ENCODE peak calls at places on chromosomes 7 and 10, in eight cellular contexts. One of them, this sample, is unnamed.

GRCh38 chr7:150784954-150785353 is 15.2 kb downstream of the TMEM176B start:
- DNase-seq in NCI-H1694 treated with DMSO at 0.1 percent for 48 hours: no peak
- DNase-seq in H7: no peak
- DNase-seq in stimulated activated naive CD4-positive, alpha-beta T cell: no peak
- DNase-seq in T-cell: no peak
- DNase-seq in CD8-positive, alpha-beta memory T cell: no peak
- DNase-seq in amniotic stem cell: no peak
- DNase-seq in anterior cingulate cortex: no peak
- DNase-seq in this sample: no peak

GRCh38 chr7:28419717-28420116 is 7.4 kb downstream of the CREB5 start:
- DNase-seq in NCI-H1694 treated with DMSO at 0.1 percent for 48 hours: no peak
- DNase-seq in H7: no peak
- DNase-seq in stimulated activated naive CD4-positive, alpha-beta T cell: no peak
- DNase-seq in T-cell: no peak
- DNase-seq in CD8-positive, alpha-beta memory T cell: no peak
- DNase-seq in amniotic stem cell: peak; percentile 12
- DNase-seq in anterior cingulate cortex: no peak
- DNase-seq in this sample: no peak

GRCh38 chr10:114719311-114719710 is 61.2 kb upstream of the ABLIM1 start:
- DNase-seq in NCI-H1694 treated with DMSO at 0.1 percent for 48 hours: no peak
- DNase-seq in H7: no peak
- DNase-seq in stimulated activated naive CD4-positive, alpha-beta T cell: no peak
- DNase-seq in T-cell: no peak
- DNase-seq in CD8-positive, alpha-beta memory T cell: no peak
- DNase-seq in amniotic stem cell: no peak
- DNase-seq in anterior cingulate cortex: no peak
- DNase-seq in this sample: no peak

GRCh38 chr10:28995497-28995896 is 293.4 kb upstream of the LYZL1 start:
- DNase-seq in NCI-H1694 treated with DMSO at 0.1 percent for 48 hours: no peak
- DNase-seq in H7: no peak
- DNase-seq in stimulated activated naive CD4-positive, alpha-beta T cell: no peak
- DNase-seq in T-cell: no peak
- DNase-seq in CD8-positive, alpha-beta memory T cell: no peak
- DNase-seq in amniotic stem cell: no peak
- DNase-seq in anterior cingulate cortex: no peak
- DNase-seq in this sample: no peak

GRCh38 chr10:48472670-48473069 is 132.2 kb downstream of the ARHGAP22 start:
- DNase-seq in NCI-H1694 treated with DMSO at 0.1 percent for 48 hours: no peak
- DNase-seq in H7: no peak
- DNase-seq in stimulated activated naive CD4-positive, alpha-beta T cell: no peak
- DNase-seq in T-cell: no peak
- DNase-seq in CD8-positive, alpha-beta memory T cell: no peak
- DNase-seq in amniotic stem cell: no peak
- DNase-seq in anterior cingulate cortex: no peak
- DNase-seq in this sample: no peak

GRCh38 chr7:144048648-144049047 is at the start of gene OR2A5:
- DNase-seq in NCI-H1694 treated with DMSO at 0.1 percent for 48 hours: no peak
- DNase-seq in H7: no peak
- DNase-seq in stimulated activated naive CD4-positive, alpha-beta T cell: no peak
- DNase-seq in T-cell: no peak
- DNase-seq in CD8-positive, alpha-beta memory T cell: no peak
- DNase-seq in amniotic stem cell: no peak
- DNase-seq in anterior cingulate cortex: no peak
- DNase-seq in this sample: no peak

GRCh38 chr10:82668266-82668665 is 793.3 kb downstream of the NRG3 start:
- DNase-seq in NCI-H1694 treated with DMSO at 0.1 percent for 48 hours: no peak
- DNase-seq in H7: no peak
- DNase-seq in stimulated activated naive CD4-positive, alpha-beta T cell: no peak
- DNase-seq in T-cell: no peak
- DNase-seq in CD8-positive, alpha-beta memory T cell: no peak
- DNase-seq in amniotic stem cell: no peak
- DNase-seq in anterior cingulate cortex: no peak
- DNase-seq in this sample: no peak

GRCh38 chr10:99008106-99008505 is 227.5 kb downstream of the HPSE2 start:
- DNase-seq in NCI-H1694 treated with DMSO at 0.1 percent for 48 hours: no peak
- DNase-seq in H7: no peak
- DNase-seq in stimulated activated naive CD4-positive, alpha-beta T cell: no peak
- DNase-seq in T-cell: no peak
- DNase-seq in CD8-positive, alpha-beta memory T cell: no peak
- DNase-seq in amniotic stem cell: no peak
- DNase-seq in anterior cingulate cortex: no peak
- DNase-seq in this sample: no peak

GRCh38 chr10:125820705-125821104 is 2.4 kb downstream of the UROS start:
- DNase-seq in NCI-H1694 treated with DMSO at 0.1 percent for 48 hours: no peak
- DNase-seq in H7: no peak
- DNase-seq in stimulated activated naive CD4-positive, alpha-beta T cell: no peak
- DNase-seq in T-cell: no peak
- DNase-seq in CD8-positive, alpha-beta memory T cell: no peak
- DNase-seq in amniotic stem cell: no peak
- DNase-seq in anterior cingulate cortex: no peak
- DNase-seq in this sample: no peak

GRCh38 chr7:124152859-124153692 is 120.2 kb upstream of the TMEM229A start:
- DNase-seq in NCI-H1694 treated with DMSO at 0.1 percent for 48 hours: peak; percentile 2
- DNase-seq in H7: peak; percentile 15
- DNase-seq in stimulated activated naive CD4-positive, alpha-beta T cell: no peak
- DNase-seq in T-cell: no peak
- DNase-seq in CD8-positive, alpha-beta memory T cell: no peak
- DNase-seq in amniotic stem cell: no peak
- DNase-seq in anterior cingulate cortex: no peak
- DNase-seq in this sample: no peak

GRCh38 chr10:59177031-59177861 is 803 bp downstream of the PHYHIPL start:
- DNase-seq in NCI-H1694 treated with DMSO at 0.1 percent for 48 hours: peak; percentile 33
- DNase-seq in H7: peak; percentile 69
- DNase-seq in stimulated activated naive CD4-positive, alpha-beta T cell: no peak
- DNase-seq in T-cell: no peak
- DNase-seq in CD8-positive, alpha-beta memory T cell: no peak
- DNase-seq in amniotic stem cell: peak; percentile 74
- DNase-seq in anterior cingulate cortex: peak; percentile 25
- DNase-seq in this sample: peak; percentile 2

GRCh38 chr7:80277434-80278427 is 143.1 kb downstream of the GNAI1 start:
- DNase-seq in NCI-H1694 treated with DMSO at 0.1 percent for 48 hours: no peak
- DNase-seq in H7: no peak
- DNase-seq in stimulated activated naive CD4-positive, alpha-beta T cell: no peak
- DNase-seq in T-cell: no peak
- DNase-seq in CD8-positive, alpha-beta memory T cell: no peak
- DNase-seq in amniotic stem cell: no peak
- DNase-seq in anterior cingulate cortex: no peak
- DNase-seq in this sample: no peak

GRCh38 chr10:124162774-124163354 is 69.5 kb upstream of the CHST15 start:
- DNase-seq in NCI-H1694 treated with DMSO at 0.1 percent for 48 hours: no peak
- DNase-seq in H7: no peak
- DNase-seq in stimulated activated naive CD4-positive, alpha-beta T cell: no peak
- DNase-seq in T-cell: no peak
- DNase-seq in CD8-positive, alpha-beta memory T cell: no peak
- DNase-seq in amniotic stem cell: no peak
- DNase-seq in anterior cingulate cortex: no peak
- DNase-seq in this sample: no peak

GRCh38 chr7:25356534-25357151 is 128.4 kb upstream of the NPVF start:
- DNase-seq in NCI-H1694 treated with DMSO at 0.1 percent for 48 hours: no peak
- DNase-seq in H7: no peak
- DNase-seq in stimulated activated naive CD4-positive, alpha-beta T cell: no peak
- DNase-seq in T-cell: no peak
- DNase-seq in CD8-positive, alpha-beta memory T cell: no peak
- DNase-seq in amniotic stem cell: no peak
- DNase-seq in anterior cingulate cortex: no peak
- DNase-seq in this sample: no peak

GRCh38 chr7:40569326-40569725 is 434.5 kb downstream of the SUGCT start:
- DNase-seq in NCI-H1694 treated with DMSO at 0.1 percent for 48 hours: no peak
- DNase-seq in H7: peak; percentile 8
- DNase-seq in stimulated activated naive CD4-positive, alpha-beta T cell: no peak
- DNase-seq in T-cell: no peak
- DNase-seq in CD8-positive, alpha-beta memory T cell: no peak
- DNase-seq in amniotic stem cell: no peak
- DNase-seq in anterior cingulate cortex: no peak
- DNase-seq in this sample: no peak

This sample was measured in NCI-H524 treated with DMSO at 0.1 percent for 48 hours.